ENCODE peak calls at places on chromosomes 16 and 17, in four cellular contexts. A is GM12878, W is fibroblast of lung, D is tibial artery. Z is an unnamed sample.

GRCh38 chr16:78235168-78235800 is 135.8 kb downstream of the WWOX start:
- DNase-seq in D (peak; percentile 58), A (peak; percentile 7), W (peak; percentile 47), Z (peak; percentile 39)

GRCh38 chr17:41520821-41521521 is 2.3 kb upstream of the KRT15 start:
- DNase-seq in W (peak; percentile 36), A (no peak), D (no peak), Z (no peak)

GRCh38 chr17:81256616-81257015 is 17.5 kb downstream of the NDUFAF8 start:
- DNase-seq in D (no peak), A (no peak), W (peak; percentile 61), Z (no peak)

GRCh38 chr16:70378869-70379493 is 32.3 kb downstream of the DDX19A start:
- DNase-seq in W (no peak), A (no peak), D (no peak), Z (no peak)

GRCh38 chr16:27818231-27818630 is 245.3 kb downstream of the GSG1L start:
- DNase-seq in A (no peak), D (no peak), W (no peak), Z (no peak)

GRCh38 chr16:21116148-21116693 is 34.4 kb downstream of the DNAH3 start:
- DNase-seq in A (no peak), D (no peak), W (no peak), Z (peak; percentile 15)

GRCh38 chr17:81926451-81927144 is 937 bp downstream of the MAFG start:
- DNase-seq in D (peak; percentile 85), W (peak; percentile 82), A (no peak), Z (peak; percentile 63)

GRCh38 chr16:58464047-58464915 is 35.7 kb upstream of the NDRG4 start:
- DNase-seq in W (no peak), D (no peak), A (no peak), Z (no peak)

GRCh38 chr16:89990799-89991198 is 28.5 kb downstream of the DBNDD1 start:
- DNase-seq in D (no peak), A (no peak), W (no peak), Z (no peak)

GRCh38 chr17:2282297-2282873 is 21.2 kb downstream of the SMG6 start:
- DNase-seq in D (peak; percentile 30), A (no peak), W (peak; percentile 68), Z (no peak)

GRCh38 chr17:42518046-42518754 is 17.8 kb upstream of the NAGLU start:
- DNase-seq in A (no peak), D (peak; percentile 95), W (peak; percentile 97), Z (no peak)

GRCh38 chr17:66944365-66945203 is 19.9 kb upstream of the CACNG4 start:
- DNase-seq in W (peak; percentile 66), A (no peak), D (no peak), Z (no peak)

GRCh38 chr16:87435399-87436224 is 43.5 kb downstream of the MAP1LC3B start:
- DNase-seq in A (no peak), W (peak; percentile 87), D (peak; percentile 37), Z (no peak)

GRCh38 chr16:19933740-19934139 is 49.1 kb upstream of the GPRC5B start:
- DNase-seq in D (no peak), W (no peak), A (no peak), Z (no peak)

GRCh38 chr16:81707411-81708321 is 71.4 kb upstream of the PLCG2 start:
- DNase-seq in W (peak; percentile 65), D (no peak), A (no peak), Z (no peak)

GRCh38 chr17:55458977-55459376 is 37.3 kb upstream of the MMD start:
- DNase-seq in A (no peak), W (peak; percentile 79), D (no peak), Z (peak; percentile 65)

GRCh38 chr16:11087691-11088431 is 143.5 kb downstream of the CLEC16A start:
- DNase-seq in D (no peak), W (peak; percentile 70), A (no peak), Z (no peak)

GRCh38 chr16:52657924-52658323 is 111.0 kb upstream of the TOX3 start:
- DNase-seq in W (no peak), A (no peak), D (no peak), Z (no peak)

DNA sequence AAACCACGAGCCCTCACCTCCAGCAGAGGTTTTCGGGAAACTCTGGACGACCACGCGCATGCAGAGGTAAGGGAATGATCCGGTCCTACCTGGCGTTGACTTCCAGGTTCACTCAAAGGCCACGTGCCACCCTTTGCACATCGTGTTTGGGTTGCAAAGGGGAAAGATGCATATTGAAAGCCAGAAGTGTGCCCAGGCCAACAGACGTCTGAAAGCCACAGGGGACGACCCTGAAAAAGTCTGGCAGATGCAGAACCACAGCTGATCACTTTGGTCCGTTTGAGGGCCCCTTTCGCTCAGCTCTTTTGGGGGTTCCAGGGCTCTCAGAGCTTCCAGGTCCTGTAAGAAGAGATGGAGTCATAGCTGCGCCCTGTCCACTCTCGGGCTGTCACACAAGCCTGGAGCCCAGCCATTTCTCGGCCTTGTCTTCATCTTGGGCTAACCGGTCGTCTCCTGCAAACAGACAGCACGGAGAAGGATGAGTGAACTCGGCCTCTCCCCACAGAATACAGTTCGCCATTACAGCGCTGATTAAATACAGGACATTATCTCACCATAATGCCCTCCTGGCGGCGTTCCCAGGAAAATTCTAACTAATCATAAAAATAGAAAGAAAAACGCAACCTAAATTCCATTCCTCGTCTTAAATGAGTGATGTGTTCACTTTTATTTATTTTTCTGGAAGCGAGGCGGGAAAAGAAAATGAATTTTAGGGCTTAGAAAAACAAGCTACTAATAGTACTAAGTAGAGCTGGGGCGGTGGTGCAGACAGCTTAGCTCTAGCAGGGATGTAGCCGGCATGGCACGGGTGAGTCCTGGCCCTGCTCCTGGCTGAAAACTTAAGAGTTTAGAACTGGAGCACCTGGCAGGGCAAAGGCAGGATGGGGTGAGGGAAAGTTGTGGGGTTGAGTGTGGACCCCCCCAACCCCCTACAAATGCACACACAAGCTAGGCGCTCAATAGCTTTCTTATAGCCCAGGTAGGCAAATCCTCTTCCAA is 45.5 kb upstream of the ZFHX3 start:
- DNase-seq in W (peak; percentile 48), A (no peak), D (peak; percentile 42), Z (no peak)
- H3K4me3 ChIP-seq in W (no peak overlapping the region), A (no peak overlapping the region), D (peak overlapping the region; percentile 40), Z (no peak overlapping the region)

DNA sequence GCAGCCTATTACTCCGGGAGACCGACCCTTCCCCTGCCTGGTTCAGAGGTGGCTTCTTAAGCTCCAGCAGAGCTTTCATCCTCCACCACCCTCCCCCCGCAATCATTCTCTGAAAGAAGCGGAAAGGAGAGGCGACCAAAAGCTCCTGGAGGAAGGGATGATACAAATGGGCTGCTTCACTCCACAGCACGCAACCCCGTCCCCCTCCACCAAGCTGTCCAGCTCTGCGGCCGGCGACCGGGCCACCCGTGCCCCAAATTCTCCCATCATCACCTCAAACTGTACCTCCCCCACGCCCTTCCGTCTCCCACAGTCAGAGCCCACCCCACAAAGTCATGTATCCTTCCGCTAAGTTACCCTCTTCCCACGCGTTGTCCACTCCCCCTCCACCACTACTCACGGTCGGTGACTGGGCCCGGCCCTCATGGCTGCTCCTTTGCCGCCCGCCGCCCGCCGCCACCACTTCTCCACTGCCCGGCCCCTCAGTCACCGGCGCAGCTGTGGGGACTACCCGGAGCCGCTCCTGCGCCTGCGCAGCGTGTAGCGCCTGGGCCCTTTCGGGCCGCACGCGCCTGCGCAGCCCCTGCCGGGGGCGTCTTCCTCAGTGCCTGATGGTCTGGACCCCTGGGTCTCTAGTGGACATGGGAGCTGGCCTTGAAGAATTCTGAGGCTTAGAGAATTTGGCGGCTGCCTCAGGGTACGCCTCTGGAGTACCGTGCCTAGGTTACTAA is at the start of gene FAM222B:
- DNase-seq in W (peak; percentile 73), D (peak; percentile 69), A (peak; percentile 51), Z (peak; percentile 92)
- TF ChIP-seq CTCF in W (no peak), D (no peak), A (no peak), Z (no peak)

DNA sequence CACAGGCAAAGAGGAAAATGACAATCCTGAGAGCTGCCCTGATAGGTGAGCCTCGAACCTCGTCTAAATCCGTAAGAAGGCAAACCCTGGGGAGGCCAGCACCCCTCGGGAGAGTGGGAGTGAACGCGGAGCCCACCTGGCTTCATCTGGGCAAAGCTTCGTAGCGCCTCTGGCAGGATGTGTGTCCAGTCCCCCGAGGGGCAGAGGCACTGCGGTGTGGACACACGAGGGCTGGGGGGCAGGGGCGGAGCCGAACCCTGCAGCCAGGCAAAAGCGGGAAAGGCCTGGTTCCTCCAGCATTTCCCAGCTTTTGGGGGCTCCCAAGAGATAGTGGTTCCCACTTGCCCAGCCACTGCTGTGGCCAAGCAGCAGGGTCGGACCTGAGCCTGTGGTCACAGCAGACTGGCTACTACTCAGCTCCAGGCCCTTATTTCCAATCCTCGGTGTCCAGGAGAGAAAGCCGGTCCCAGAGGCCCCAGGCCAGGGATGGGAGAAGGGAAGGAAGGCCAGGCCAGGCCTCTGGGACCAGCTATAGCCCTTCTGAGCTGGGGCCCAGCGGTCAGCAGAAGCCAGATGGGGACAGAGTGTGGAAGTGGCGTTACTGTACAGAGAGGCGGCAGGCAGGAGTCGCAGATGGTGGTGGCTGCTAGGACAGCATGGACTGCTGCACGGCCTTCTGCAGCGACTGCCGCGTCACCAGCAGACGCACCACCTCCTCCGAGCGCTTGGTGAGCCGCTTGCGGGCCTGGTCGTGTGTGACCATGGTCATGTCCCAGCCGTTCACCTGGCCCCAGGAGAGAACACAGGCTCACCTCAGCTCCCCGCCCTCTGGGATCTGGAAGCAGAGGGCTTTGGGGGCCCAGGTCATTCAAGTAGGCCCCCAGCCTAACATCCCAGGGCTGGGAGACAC is 5.0 kb downstream of the TAX1BP3 start:
- DNase-seq in A (no peak), W (no peak), D (no peak), Z (no peak)
- H3K36me3 ChIP-seq in A (no peaks in the 10 kb centered on the region), W (peaks cover 32% of the 10 kb centered on the region), D (peaks cover 46% of the 10 kb centered on the region), Z (peaks cover 11% of the 10 kb centered on the region)

GRCh38 chr17:38748329-38749221 is at the start of gene PCGF2:
- DNase-seq in D (peak; percentile 98), A (no peak), W (peak; percentile 86), Z (no peak)

GRCh38 chr17:38746893-38747384 is 1.2 kb downstream of the PCGF2 start:
- DNase-seq in A (no peak), W (no peak), D (no peak), Z (no peak)

GRCh38 chr17:38745545-38745944 is 2.6 kb downstream of the PCGF2 start:
- DNase-seq in D (no peak), W (no peak), A (no peak), Z (no peak)

GRCh38 chr17:38747385-38748328 is 479 bp downstream of the PCGF2 start:
- DNase-seq in W (no peak), A (no peak), D (no peak), Z (no peak)

DNA sequence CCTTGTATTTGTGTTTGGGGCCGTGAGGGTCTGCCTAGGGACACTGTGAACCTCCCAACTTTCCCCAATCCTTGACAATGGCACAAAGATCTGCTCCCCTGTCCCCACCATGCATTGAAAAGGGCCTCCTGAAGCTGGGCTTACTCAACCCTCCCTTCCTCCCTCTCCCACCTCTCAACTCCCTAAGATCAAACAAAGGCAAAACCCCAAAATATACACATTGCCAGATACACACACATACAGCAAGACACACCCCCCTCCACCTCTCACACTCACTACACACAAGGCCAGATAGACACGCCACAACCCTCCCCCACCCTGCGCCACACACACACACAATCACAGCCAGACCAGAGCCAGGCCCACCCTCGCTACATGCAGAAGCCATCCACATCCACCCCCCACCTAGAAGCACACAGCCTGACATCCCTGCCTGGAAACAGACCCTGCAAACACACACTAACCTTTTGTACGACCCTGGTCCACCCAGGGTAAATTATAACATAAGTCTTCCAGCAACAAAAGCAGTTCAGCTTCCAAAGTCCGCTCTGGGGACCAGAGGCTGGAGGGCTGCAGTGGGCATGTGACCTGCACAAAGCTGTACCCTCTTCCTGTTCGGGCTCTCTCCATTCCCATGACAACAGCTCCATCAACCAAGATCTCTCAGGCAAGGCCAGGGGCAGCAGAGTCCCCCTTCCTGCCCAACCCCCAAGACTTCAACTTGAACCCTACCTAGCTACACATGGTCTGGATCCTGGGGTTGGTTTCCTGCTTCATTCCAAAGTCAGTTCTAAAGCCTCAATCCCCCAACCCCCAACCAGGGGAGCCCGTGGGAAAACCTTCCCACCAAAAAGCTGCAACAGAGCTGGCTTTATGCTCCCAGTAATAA is 1.9 kb downstream of the PCGF2 start:
- DNase-seq in A (no peak), W (no peak), D (no peak), Z (no peak)
- H3K4me3 ChIP-seq in A (peak overlapping the region; percentile 95), W (peak overlapping the region; percentile 84), D (peak overlapping the region; percentile 70), Z (peak overlapping the region; percentile 75)

Z was measured in GM06990.